ENCODE peak calls at places on chromosomes 1 and 21, in four cellular contexts. W, O, F and P are unnamed samples.

GRCh38 chr1:64553285-64553684 is 83.4 kb downstream of the CACHD1 start:
- DNase-seq in W (peak), O (no peak), F (no peak), P (no peak)

GRCh38 chr21:36470294-36470693 is 9.6 kb downstream of the CLDN14 start:
- DNase-seq in W (no peak), O (no peak), F (no peak), P (no peak)

GRCh38 chr1:220056374-220056773 is 10.1 kb upstream of the EPRS1 start:
- DNase-seq in W (no peak), O (no peak), F (no peak), P (no peak)

GRCh38 chr1:29256979-29257804 is 20.9 kb downstream of the PTPRU start:
- DNase-seq in W (no peak), O (no peak), F (peak), P (no peak)

GRCh38 chr1:85417876-85418275 is 47.1 kb downstream of the DDAH1 start:
- DNase-seq in W (no peak), O (no peak), F (peak), P (no peak)

GRCh38 chr1:159250817-159251216 is 46.1 kb downstream of the ACKR1 start:
- DNase-seq in W (no peak), O (no peak), F (no peak), P (peak)

GRCh38 chr1:246335126-246335525 is 172.0 kb downstream of the SMYD3 start:
- DNase-seq in W (no peak), O (no peak), F (no peak), P (no peak)

GRCh38 chr1:155070721-155071556 is 7.4 kb downstream of the EFNA4 start:
- DNase-seq in W (peak), O (no peak), F (peak), P (peak)

GRCh38 chr1:15578921-15579682 is 5.7 kb downstream of the AGMAT start:
- DNase-seq in W (no peak), O (peak), F (no peak), P (no peak)

GRCh38 chr1:24266398-24266941 is 52.7 kb upstream of the GRHL3 start:
- DNase-seq in W (peak), O (no peak), F (no peak), P (peak)

GRCh38 chr21:29072873-29073221 is 601 bp downstream of the CCT8 start:
- DNase-seq in W (peak), O (no peak), F (peak), P (no peak)

GRCh38 chr1:21278208-21278861 is 11.9 kb downstream of the ECE1 start:
- DNase-seq in W (no peak), O (no peak), F (no peak), P (no peak)

GRCh38 chr1:64864018-64864945 is 102.1 kb downstream of the JAK1 start:
- DNase-seq in W (no peak), O (peak), F (no peak), P (no peak)

GRCh38 chr1:76587213-76587612 is 280.1 kb upstream of the ST6GALNAC5 start:
- DNase-seq in W (no peak), O (no peak), F (no peak), P (no peak)

GRCh38 chr1:42736152-42736551 is 3.9 kb downstream of the CLDN19 start:
- DNase-seq in W (peak), O (no peak), F (peak), P (peak)

GRCh38 chr1:239308701-239309333 is 77.6 kb upstream of the CHRM3 start:
- DNase-seq in W (no peak), O (no peak), F (peak), P (no peak)

DNA sequence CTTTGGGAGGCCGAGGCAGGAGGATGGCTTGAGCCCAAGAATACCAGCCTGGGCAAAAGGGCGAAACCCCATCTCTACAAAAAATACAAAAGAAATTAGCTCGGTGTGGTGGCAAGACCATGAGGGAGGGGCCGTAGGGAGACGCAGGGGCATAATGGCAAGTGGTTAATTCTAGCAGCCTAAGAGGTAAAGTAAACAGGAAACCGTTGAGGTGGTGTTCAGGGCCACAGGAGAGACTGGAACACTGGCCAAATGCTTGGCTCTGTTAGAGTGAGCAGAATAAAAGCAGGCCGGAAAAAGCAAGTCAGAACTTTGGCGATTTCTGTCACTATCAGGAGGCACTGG is 89.2 kb downstream of the RIPK4 start:
- DNase-seq in W (no peak), O (no peak), F (no peak), P (peak)
- TF ChIP-seq PBX3 in W (no peak), O (no peak), F (no peak), P (no peak)

DNA sequence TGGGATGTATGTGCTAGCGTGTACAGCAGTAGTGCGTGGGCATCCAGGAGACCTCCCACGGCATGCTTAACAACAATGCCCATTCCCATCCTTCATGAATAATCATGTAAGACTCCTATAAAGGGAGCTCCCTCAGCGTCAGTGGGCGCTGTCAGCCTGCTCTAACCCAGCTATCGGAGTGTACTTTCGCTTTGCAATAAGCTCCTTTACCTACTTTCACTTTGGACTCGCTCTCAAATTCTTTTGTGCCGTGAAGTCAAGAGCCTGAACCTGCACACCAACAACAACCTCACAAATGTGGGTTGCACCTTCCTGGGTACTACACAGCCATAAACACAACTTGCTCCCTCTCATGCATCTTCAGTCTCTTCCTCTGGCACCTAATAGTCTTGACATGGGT is 114.8 kb upstream of the PAXBP1 start:
- DNase-seq in W (peak), O (no peak), F (no peak), P (no peak)
- TF ChIP-seq PBX3 in W (no peak), O (no peak), F (no peak), P (no peak)

GRCh38 chr21:45325206-45326168 is 37.8 kb upstream of the POFUT2 start:
- DNase-seq in W (no peak), O (no peak), F (no peak), P (no peak)
- TF ChIP-seq PBX3 in W (no peak), O (no peak), F (no peak), P (no peak)

GRCh38 chr1:221839794-221840395 is 98.0 kb upstream of the DUSP10 start:
- DNase-seq in W (peak), O (peak), F (no peak), P (peak)
- TF ChIP-seq PBX3 in W (no peak), O (no peak), F (no peak), P (no peak)

GRCh38 chr1:3535732-3536131 is 75.6 kb downstream of the MEGF6 start:
- DNase-seq in W (no peak), O (no peak), F (no peak), P (no peak)

GRCh38 chr1:3531928-3532327 is 77.5 kb downstream of the ARHGEF16 start:
- DNase-seq in W (no peak), O (no peak), F (no peak), P (no peak)

GRCh38 chr1:3534803-3535637 is 76.3 kb downstream of the MEGF6 start:
- DNase-seq in W (no peak), O (no peak), F (no peak), P (no peak)

GRCh38 chr1:3530931-3531818 is 76.7 kb downstream of the ARHGEF16 start:
- DNase-seq in W (peak), O (no peak), F (peak), P (peak)

GRCh38 chr1:3533051-3534048 is 78.0 kb downstream of the MEGF6 start:
- DNase-seq in W (peak), O (no peak), F (no peak), P (no peak)
- TF ChIP-seq PBX3 in W (no peak), O (no peak), F (no peak), P (no peak)

GRCh38 chr1:204282801-204283200 is 69.0 kb upstream of the GOLT1A start:
- DNase-seq in W (no peak), O (no peak), F (no peak), P (no peak)
- TF ChIP-seq PBX3 in W (no peak), O (no peak), F (no peak), P (no peak)

GRCh38 chr1:94753171-94753972 is 66.8 kb upstream of the SLC44A3 start:
- DNase-seq in W (peak), O (no peak), F (no peak), P (no peak)

GRCh38 chr1:94754570-94754969 is 65.6 kb upstream of the SLC44A3 start:
- DNase-seq in W (peak), O (no peak), F (no peak), P (no peak)

GRCh38 chr1:94757931-94758330 is 62.2 kb upstream of the SLC44A3 start:
- DNase-seq in W (no peak), O (no peak), F (no peak), P (no peak)

GRCh38 chr1:94754101-94754500 is 66.1 kb upstream of the SLC44A3 start:
- DNase-seq in W (no peak), O (no peak), F (no peak), P (no peak)

GRCh38 chr1:94755675-94756074 is 64.5 kb upstream of the SLC44A3 start:
- DNase-seq in W (peak), O (no peak), F (peak), P (peak)
- TF ChIP-seq PBX3 in W (no peak), O (no peak), F (peak), P (no peak)

GRCh38 chr1:87473203-87473661 is 144.6 kb downstream of the LMO4 start:
- DNase-seq in W (no peak), O (no peak), F (no peak), P (no peak)
- TF ChIP-seq PBX3 in W (no peak), O (no peak), F (no peak), P (no peak)

DNA sequence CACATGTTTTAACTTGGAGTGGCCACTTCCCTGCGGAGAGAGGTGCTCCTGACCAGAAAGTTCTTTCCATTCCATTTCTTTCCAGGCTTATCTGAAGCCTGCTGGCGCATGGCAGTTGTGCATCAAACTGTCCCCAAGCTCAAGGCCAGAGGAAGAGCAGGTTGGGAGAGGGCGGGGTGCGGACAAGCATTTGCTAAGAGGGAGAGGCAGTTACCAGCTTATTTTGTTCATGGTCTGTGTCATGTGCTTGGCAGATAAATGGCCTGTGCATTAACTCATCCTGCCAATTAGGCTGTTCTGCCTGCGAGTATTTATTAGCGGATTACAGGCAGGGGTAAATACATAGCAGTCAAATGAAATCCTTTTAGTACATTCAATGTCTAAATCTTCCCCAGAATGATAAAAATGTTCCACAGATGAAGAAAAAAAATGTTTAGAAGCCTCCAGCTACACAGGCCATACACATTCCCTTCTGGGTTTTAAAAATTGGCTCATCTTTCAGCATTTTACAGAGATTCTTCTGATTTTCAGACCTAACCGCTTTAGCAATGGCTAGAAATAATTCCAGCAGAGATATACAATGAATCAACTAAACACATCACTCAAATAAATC is 48.9 kb upstream of the B3GALNT2 start:
- DNase-seq in W (no peak), O (no peak), F (peak), P (no peak)
- TF ChIP-seq PBX3 in W (no peak), O (no peak), F (no peak), P (no peak)